ENCODE peak calls at places on chromosomes 11 and 22, in nine cellular contexts. F is HFF-Myc, Z is endothelial cell, Q is osteocyte, K is GM10248, Y is H9, V is left ventricle myocardium inferior, D is epithelial cell of esophagus, P is gastrocnemius medialis. E is an unnamed sample.
A peak's percentile ranks its signal among the peaks of the same experiment; 100 is the strongest.

GRCh38 chr11:6771926-6772898 is at the start of gene OR2AG2:
- DNase-seq in K (peak; percentile 49), P (no peak), V (no peak), Z (no peak), Q (no peak), D (no peak), Y (no peak), F (no peak), E (peak; percentile 49)

GRCh38 chr11:76339217-76339616 is 41.7 kb downstream of the THAP12 start:
- DNase-seq in Q (no peak), Y (no peak), V (peak; percentile 58), K (no peak), Z (no peak), F (no peak), D (no peak), P (peak; percentile 83), E (no peak)

GRCh38 chr11:37511425-37511933 is 913.4 kb upstream of the RAG2 start:
- DNase-seq in Q (no peak), Y (no peak), F (no peak), D (peak; percentile 89), K (no peak), V (no peak), P (no peak), Z (no peak), E (no peak)

GRCh38 chr11:127627629-127628462 is 627.3 kb upstream of the KIRREL3 start:
- DNase-seq in P (no peak), K (no peak), Z (no peak), F (no peak), Q (no peak), V (no peak), D (peak; percentile 32), Y (no peak), E (no peak)

GRCh38 chr11:75968021-75968685 is 153.1 kb downstream of the UVRAG start:
- DNase-seq in Y (no peak), Z (no peak), P (no peak), V (no peak), D (no peak), Q (no peak), F (no peak), K (no peak), E (no peak)

GRCh38 chr11:19938051-19938856 is 222.0 kb downstream of the DBX1 start:
- DNase-seq in Y (peak; percentile 59), P (no peak), V (peak; percentile 27), K (peak; percentile 70), Z (peak; percentile 68), D (peak; percentile 65), F (no peak), Q (no peak), E (peak; percentile 69)

GRCh38 chr11:16897460-16898061 is 116.7 kb downstream of the PLEKHA7 start:
- DNase-seq in P (no peak), Y (peak; percentile 72), V (no peak), D (no peak), K (no peak), F (no peak), Q (no peak), Z (no peak), E (no peak)

GRCh38 chr11:89504270-89504669 is 13.1 kb upstream of the NOX4 start:
- DNase-seq in V (no peak), P (no peak), Y (no peak), Q (no peak), D (no peak), K (no peak), F (no peak), Z (no peak), E (no peak)

GRCh38 chr11:33040127-33040861 is 922 bp downstream of the TCP11L1 start:
- DNase-seq in Z (no peak), Q (no peak), V (no peak), Y (no peak), F (no peak), D (peak; percentile 60), P (no peak), K (peak; percentile 61), E (peak; percentile 72)

GRCh38 chr22:36775589-36775965 is 342 bp downstream of the IFT27 start:
- DNase-seq in P (peak; percentile 33), Z (peak; percentile 48), Y (no peak), D (no peak), Q (no peak), F (no peak), K (peak; percentile 37), V (peak; percentile 29), E (peak; percentile 32)

GRCh38 chr11:43802509-43802908 is 78.1 kb upstream of the ALKBH3 start:
- DNase-seq in V (no peak), F (no peak), Y (no peak), K (no peak), P (no peak), D (no peak), Q (no peak), Z (no peak), E (no peak)

GRCh38 chr11:33500865-33501479 is 199.7 kb downstream of the C11orf91 start:
- DNase-seq in Y (no peak), F (no peak), P (no peak), Z (peak; percentile 49), K (no peak), Q (no peak), V (no peak), D (peak; percentile 63), E (no peak)

GRCh38 chr11:75508051-75508561 is 17.6 kb downstream of the GDPD5 start:
- DNase-seq in V (no peak), K (peak; percentile 50), Q (no peak), Z (no peak), D (no peak), F (no peak), Y (no peak), P (no peak), E (no peak)

GRCh38 chr22:36741204-36741793 is 34.6 kb downstream of the IFT27 start:
- DNase-seq in Q (peak; percentile 49), Z (no peak), P (no peak), Y (peak; percentile 54), F (no peak), D (no peak), V (no peak), K (no peak), E (no peak)

GRCh38 chr11:122893131-122893530 is 10.6 kb downstream of the JHY start:
- DNase-seq in P (no peak), Y (no peak), V (no peak), K (no peak), F (no peak), Z (no peak), D (peak; percentile 56), Q (no peak), E (no peak)

GRCh38 chr22:19068784-19069271 is 53.4 kb downstream of the DGCR2 start:
- DNase-seq in Z (no peak), V (no peak), Y (no peak), F (no peak), P (no peak), Q (peak; percentile 60), K (no peak), D (no peak), E (peak; percentile 43)

GRCh38 chr11:65773784-65774411 is 6.9 kb downstream of the AP5B1 start:
- DNase-seq in P (no peak), K (peak; percentile 10), V (no peak), F (no peak), Y (no peak), Z (no peak), Q (peak; percentile 23), D (peak; percentile 45), E (no peak)

GRCh38 chr11:65767406-65767805 is 13.4 kb downstream of the AP5B1 start:
- DNase-seq in Y (no peak), F (no peak), V (no peak), Z (no peak), Q (no peak), P (no peak), D (peak; percentile 45), K (no peak), E (no peak)

GRCh38 chr11:65770951-65771567 is 9.7 kb downstream of the AP5B1 start:
- DNase-seq in K (no peak), Q (peak; percentile 27), V (no peak), P (no peak), F (no peak), Z (no peak), Y (no peak), D (no peak), E (no peak)

GRCh38 chr11:65774525-65775306 is 6.1 kb downstream of the AP5B1 start:
- DNase-seq in D (no peak), Y (no peak), F (no peak), P (no peak), V (no peak), K (no peak), Q (peak; percentile 60), Z (no peak), E (peak; percentile 5)

GRCh38 chr11:65771589-65772112 is 9.1 kb downstream of the AP5B1 start:
- DNase-seq in K (no peak), V (no peak), D (no peak), F (no peak), P (no peak), Z (no peak), Y (no peak), Q (peak; percentile 8), E (no peak)
- TF ChIP-seq CTCF in K (no peak), V (no peak), D (no peak), F (no peak), P (no peak), Z (no peak), Y (no peak), Q (no peak), E (no peak)

DNA sequence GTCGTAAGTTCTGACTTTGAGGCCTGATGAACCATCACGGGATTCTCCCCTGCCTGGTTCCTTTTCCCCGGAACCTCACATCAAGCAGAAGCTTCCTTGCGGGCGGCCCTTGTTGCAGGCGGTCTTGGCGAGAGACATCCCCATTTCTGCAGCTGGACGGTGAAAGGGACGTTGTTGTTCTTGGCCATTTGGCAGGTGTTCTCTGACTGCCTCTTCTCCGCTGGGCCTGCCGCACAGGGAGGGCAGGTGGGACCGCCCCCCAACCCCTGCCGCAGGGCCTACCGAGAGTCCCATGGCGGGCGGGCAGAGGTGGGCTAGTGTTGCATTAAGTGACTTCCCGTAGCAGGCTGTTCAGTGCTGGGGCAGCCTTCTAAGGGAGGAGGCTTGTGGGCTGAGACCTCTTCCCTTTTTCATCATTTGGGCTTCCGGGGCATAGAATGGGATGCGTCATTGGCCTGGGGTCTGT is 26.9 kb upstream of the GRAMD4 start:
- DNase-seq in Q (no peak), Y (no peak), F (no peak), K (peak; percentile 66), Z (no peak), D (no peak), P (peak; percentile 43), V (no peak), E (peak; percentile 66)
- TF ChIP-seq CTCF in Q (no peak), Y (no peak), F (no peak), K (no peak), Z (no peak), D (no peak), P (no peak), V (no peak), E (no peak)

GRCh38 chr11:59668188-59668949 is 468 bp downstream of the PATL1 start:
- DNase-seq in Q (no peak), P (peak; percentile 73), K (peak; percentile 65), F (no peak), Y (peak; percentile 71), V (peak; percentile 43), Z (peak; percentile 26), D (peak; percentile 54), E (peak; percentile 70)
- TF ChIP-seq CTCF in Q (peak; percentile 29), P (peak; percentile 41), K (no peak), F (no peak), Y (peak; percentile 38), V (peak; percentile 37), Z (peak; percentile 15), D (peak; percentile 20), E (no peak)

DNA sequence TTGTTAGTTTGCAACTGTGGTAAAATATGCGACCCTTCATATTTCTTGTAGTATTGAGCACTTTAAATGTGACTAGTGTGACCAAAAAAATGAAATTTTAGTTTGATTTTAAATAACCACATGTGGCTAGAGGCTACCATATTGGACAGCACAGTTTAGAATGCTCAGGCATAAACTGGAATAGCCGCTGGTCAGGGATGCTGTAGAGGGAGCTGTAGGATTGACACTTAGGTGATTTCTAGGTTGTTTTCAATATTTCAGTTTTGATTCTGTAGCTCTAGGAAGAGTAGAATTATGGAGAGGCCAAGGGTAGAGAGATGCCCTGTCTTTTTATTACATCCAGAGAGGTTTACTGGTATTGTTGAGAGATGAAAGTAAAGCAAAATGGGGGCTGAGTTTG is 10.8 kb upstream of the VSIG10L2 start:
- DNase-seq in Z (no peak), D (no peak), Q (no peak), K (no peak), Y (no peak), F (no peak), V (no peak), P (no peak), E (no peak)
- TF ChIP-seq CTCF in Z (no peak), D (peak; percentile 13), Q (peak; percentile 28), K (no peak), Y (no peak), F (no peak), V (no peak), P (no peak), E (no peak)